ENCODE peak calls at places on chromosomes 2 and 18, in four cellular contexts. X is upper lobe of left lung, M is GM12878, P is HepG2. J is an unnamed sample.

GRCh38 chr18:35582310-35582682 is 756 bp downstream of the GALNT1 start:
- ATAC-seq in X (no peak), M (peak; percentile 6), P (no peak), J (no peak)

GRCh38 chr2:228039752-228040534 is 141.5 kb downstream of the SPHKAP start:
- ATAC-seq in X (no peak), M (peak; percentile 87), P (peak; percentile 92), J (no peak)

GRCh38 chr2:176002684-176003225 is 688 bp upstream of the LNPK start:
- ATAC-seq in X (peak; percentile 33), M (no peak), P (peak; percentile 12), J (peak; percentile 24)

GRCh38 chr18:8050616-8051314 is 483.6 kb downstream of the PTPRM start:
- ATAC-seq in X (no peak), M (no peak), P (no peak), J (no peak)

GRCh38 chr2:7620255-7620654 is 703.0 kb downstream of the RNF144A start:
- ATAC-seq in X (no peak), M (peak; percentile 46), P (no peak), J (no peak)

GRCh38 chr2:239768031-239768800 is 256.9 kb downstream of the NDUFA10 start:
- ATAC-seq in X (no peak), M (no peak), P (no peak), J (no peak)

GRCh38 chr2:237538901-237539300 is 27.5 kb upstream of the PRLH start:
- ATAC-seq in X (no peak), M (no peak), P (no peak), J (no peak)

GRCh38 chr2:100865819-100866462 is 46.0 kb downstream of the NPAS2 start:
- ATAC-seq in X (peak; percentile 59), M (no peak), P (peak; percentile 45), J (no peak)

GRCh38 chr2:37550197-37550596 is 121.2 kb downstream of the CDC42EP3 start:
- ATAC-seq in X (no peak), M (peak; percentile 67), P (no peak), J (no peak)

GRCh38 chr2:156405586-156405985 is 30.6 kb upstream of the GPD2 start:
- ATAC-seq in X (peak; percentile 82), M (no peak), P (peak; percentile 26), J (peak; percentile 39)

GRCh38 chr2:120465989-120466703 is 120.2 kb downstream of the INHBB start:
- ATAC-seq in X (no peak), M (no peak), P (peak; percentile 91), J (no peak)

GRCh38 chr2:30655660-30656059 is 151.6 kb downstream of the CAPN13 start:
- ATAC-seq in X (peak; percentile 12), M (no peak), P (no peak), J (no peak)

GRCh38 chr2:110105608-110106467 is 9.8 kb downstream of the MALL start:
- ATAC-seq in X (no peak), M (no peak), P (no peak), J (no peak)

GRCh38 chr2:73250872-73251846 is 17.1 kb downstream of the CCT7 start:
- ATAC-seq in X (no peak), M (no peak), P (no peak), J (no peak)
- TF ChIP-seq POLR2AphosphoS5 in X (no peak), M (no peak), P (no peak), J (no peak)

DNA sequence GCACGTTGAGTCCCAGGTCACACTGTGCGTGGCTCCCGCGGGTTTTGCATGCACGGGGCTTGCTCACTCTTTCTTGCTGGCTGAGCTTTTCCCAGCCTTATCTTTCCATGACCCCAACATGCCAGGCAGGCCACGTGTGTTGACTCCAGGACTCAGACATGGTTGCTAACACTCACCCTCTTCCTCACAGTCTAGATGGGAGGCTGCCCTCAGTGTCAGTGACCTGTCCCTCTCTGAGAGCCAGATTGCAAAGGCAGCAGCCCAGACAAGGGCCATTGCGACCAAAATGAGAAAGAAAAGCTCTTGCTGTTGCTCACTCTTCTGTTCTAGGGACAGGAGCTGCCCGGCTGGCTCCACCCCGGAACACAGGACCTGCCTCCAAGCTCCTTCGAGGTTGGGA is 113.7 kb downstream of the TMEM18 start:
- ATAC-seq in X (no peak), M (no peak), P (no peak), J (no peak)
- H3K9me3 ChIP-seq in X (no peaks in the 10 kb centered on the region), M (no peaks in the 10 kb centered on the region), P (no peaks in the 10 kb centered on the region), J (no peaks in the 10 kb centered on the region)

GRCh38 chr2:20013061-20013721 is 723 bp upstream of the MATN3 start:
- ATAC-seq in X (no peak), M (no peak), P (peak; percentile 81), J (no peak)

GRCh38 chr2:20011276-20012031 is 1.0 kb downstream of the MATN3 start:
- ATAC-seq in X (no peak), M (no peak), P (no peak), J (no peak)

GRCh38 chr2:20012032-20012281 is 511 bp downstream of the MATN3 start:
- ATAC-seq in X (no peak), M (no peak), P (peak; percentile 44), J (peak; percentile 5)

GRCh38 chr2:20015482-20016083 is 3.1 kb upstream of the MATN3 start:
- ATAC-seq in X (peak; percentile 59), M (peak; percentile 79), P (no peak), J (peak; percentile 32)

GRCh38 chr2:20012282-20013060 is at the start of gene MATN3:
- ATAC-seq in X (peak; percentile 93), M (peak; percentile 40), P (peak; percentile 81), J (peak; percentile 79)
- TF ChIP-seq POLR2AphosphoS5 in X (peak; percentile 19), M (no peak), P (peak; percentile 17), J (no peak)

DNA sequence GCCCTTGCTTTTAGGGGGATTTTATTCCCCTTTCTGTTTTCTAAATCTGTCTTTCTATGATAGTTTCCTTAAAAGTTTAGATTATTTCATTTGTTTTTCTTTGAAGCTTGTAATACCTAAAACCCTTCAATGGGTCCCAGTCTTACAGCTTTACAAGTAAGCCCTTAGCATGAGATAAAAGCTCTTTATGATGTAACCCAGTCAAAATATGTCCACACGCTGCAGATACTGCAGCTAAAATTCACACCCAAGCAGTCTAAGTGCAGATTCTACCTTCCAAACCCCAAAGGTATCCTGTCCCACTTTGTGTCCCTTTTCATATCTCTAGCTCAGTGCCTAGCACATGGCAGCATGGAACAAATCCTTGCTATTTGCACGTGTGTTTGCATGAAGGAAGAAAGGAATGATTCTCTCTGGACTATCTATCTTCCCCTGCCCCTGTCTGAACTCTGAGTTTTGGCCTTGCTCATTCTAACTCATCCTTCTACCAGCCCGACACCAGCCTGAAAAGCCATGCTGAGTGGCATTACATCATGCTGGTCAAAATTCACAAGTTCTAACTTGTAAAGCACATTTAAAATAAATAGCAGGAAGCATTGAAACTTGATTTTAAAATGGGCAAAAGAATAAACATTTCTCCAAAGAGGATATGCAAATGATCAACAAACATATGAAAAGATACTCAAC is 623.2 kb downstream of the IRS1 start:
- ATAC-seq in X (no peak), M (no peak), P (peak; percentile 28), J (no peak)
- H3K9me3 ChIP-seq in X (peaks cover 5% of the 10 kb centered on the region), M (no peaks in the 10 kb centered on the region), P (peaks cover 27% of the 10 kb centered on the region), J (no peaks in the 10 kb centered on the region)

GRCh38 chr2:56183643-56184499 is at the start of gene CCDC85A:
- ATAC-seq in X (peak; percentile 95), M (peak; percentile 99), P (peak; percentile 99), J (peak; percentile 89)
- TF ChIP-seq POLR2AphosphoS5 in X (no peak), M (no peak), P (no peak), J (no peak)

GRCh38 chr2:95220449-95220848 is 13.1 kb downstream of the ZNF892 start:
- ATAC-seq in X (no peak), M (no peak), P (no peak), J (no peak)
- H3K9me3 ChIP-seq in X (peaks cover 84% of the 10 kb centered on the region), M (peaks cover 17% of the 10 kb centered on the region), P (peaks cover 66% of the 10 kb centered on the region), J (peaks cover 7% of the 10 kb centered on the region)

DNA sequence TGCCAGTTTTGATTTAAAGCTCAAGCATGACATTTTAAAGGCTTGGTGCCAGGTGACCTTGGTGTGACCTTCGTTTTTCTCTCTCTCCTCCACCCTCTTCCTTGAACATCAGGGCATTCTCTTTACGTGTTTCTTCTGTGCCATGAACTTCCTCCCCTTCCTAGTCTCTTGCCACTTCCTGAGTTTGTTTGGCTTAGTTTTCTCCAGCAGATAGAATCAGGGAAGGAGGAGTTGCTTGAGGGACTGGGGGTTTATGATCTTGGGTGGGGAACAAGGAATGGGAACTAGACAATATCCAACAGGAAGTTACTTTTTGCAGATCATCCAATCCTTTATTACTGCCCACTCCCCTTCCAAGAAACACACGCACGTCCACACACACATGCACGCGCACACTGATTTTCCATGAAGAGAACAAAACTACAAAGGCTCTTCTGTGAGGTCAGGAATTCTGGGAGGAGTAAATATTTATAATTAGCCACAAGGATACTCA is 210.6 kb upstream of the EPAS1 start:
- ATAC-seq in X (peak; percentile 46), M (no peak), P (no peak), J (peak; percentile 25)
- TF ChIP-seq POLR2AphosphoS5 in X (peak; percentile 79), M (no peak), P (no peak), J (peak; percentile 33)

GRCh38 chr18:71336811-71337210 is 1048.0 kb downstream of the SOCS6 start:
- ATAC-seq in X (no peak), M (no peak), P (no peak), J (no peak)
- H3K9me3 ChIP-seq in X (no peaks in the 10 kb centered on the region), M (no peaks in the 10 kb centered on the region), P (no peaks in the 10 kb centered on the region), J (no peaks in the 10 kb centered on the region)